ENCODE peak calls at places on chromosomes 13 and 19, in six cellular contexts. N is H1, S is breast epithelium, C is HL-60, Z is GM12892, H is upper lobe of left lung. U is an unnamed sample.

GRCh38 chr13:31204592-31204991 is 4.8 kb downstream of the B3GLCT start:
- DNase-seq in C (no peak), H (no peak), Z (no peak), N (no peak), S (no peak), U (no peak)

GRCh38 chr13:49731766-49732165 is 40.5 kb upstream of the EBPL start:
- DNase-seq in C (no peak), H (no peak), N (no peak), S (no peak), Z (no peak), U (no peak)

GRCh38 chr13:95317037-95317989 is 16.1 kb upstream of the ABCC4 start:
- DNase-seq in Z (no peak), H (peak; percentile 38), N (no peak), C (no peak), S (no peak), U (no peak)

GRCh38 chr19:46713781-46714522 is 3.0 kb downstream of the PRKD2 start:
- DNase-seq in N (no peak), H (peak; percentile 97), Z (peak; percentile 81), S (peak; percentile 96), C (peak; percentile 36), U (peak; percentile 96)

GRCh38 chr13:95115525-95115924 is 185.7 kb downstream of the ABCC4 start:
- DNase-seq in H (peak; percentile 73), S (no peak), N (no peak), C (no peak), Z (no peak), U (no peak)

GRCh38 chr19:6233827-6234511 is 45.8 kb downstream of the MLLT1 start:
- DNase-seq in Z (no peak), C (peak; percentile 91), H (peak; percentile 95), S (no peak), N (no peak), U (no peak)

GRCh38 chr13:96781141-96781540 is 213.1 kb downstream of the OXGR1 start:
- DNase-seq in Z (no peak), N (no peak), H (no peak), C (no peak), S (no peak), U (no peak)

GRCh38 chr19:4525563-4526002 is 7.3 kb upstream of the PLIN4 start:
- DNase-seq in H (no peak), Z (no peak), S (no peak), N (no peak), C (no peak), U (no peak)

GRCh38 chr13:108915634-108916497 is 286.5 kb downstream of the MYO16 start:
- DNase-seq in H (peak; percentile 94), C (peak; percentile 92), N (peak; percentile 25), Z (no peak), S (peak; percentile 81), U (peak; percentile 98)

GRCh38 chr19:53519431-53519830 is 18.5 kb upstream of the ZNF331 start:
- DNase-seq in H (peak; percentile 48), C (no peak), S (no peak), N (no peak), Z (no peak), U (peak; percentile 73)

GRCh38 chr19:47106819-47107200 is 6.8 kb downstream of the ZC3H4 start:
- DNase-seq in H (no peak), Z (no peak), S (no peak), N (no peak), C (no peak), U (no peak)

GRCh38 chr13:101308247-101309013 is 107.9 kb downstream of the NALCN start:
- DNase-seq in N (no peak), S (no peak), C (no peak), Z (no peak), H (no peak), U (no peak)

GRCh38 chr19:5050016-5050656 is 81.2 kb downstream of the KDM4B start:
- DNase-seq in C (no peak), N (no peak), H (no peak), Z (no peak), S (no peak), U (no peak)

GRCh38 chr13:28597641-28598040 is 61.3 kb upstream of the POMP start:
- DNase-seq in H (no peak), Z (no peak), C (no peak), S (no peak), N (no peak), U (no peak)

GRCh38 chr13:44969858-44970484 is 19.3 kb downstream of the NUFIP1 start:
- DNase-seq in C (peak; percentile 11), H (no peak), N (no peak), Z (no peak), S (no peak), U (no peak)

GRCh38 chr13:100721885-100722512 is 47.4 kb upstream of the TMTC4 start:
- DNase-seq in C (peak; percentile 61), Z (peak; percentile 10), H (peak; percentile 30), S (no peak), N (no peak), U (no peak)

GRCh38 chr13:110457361-110457760 is 104.2 kb downstream of the RAB20 start:
- DNase-seq in S (no peak), N (no peak), C (no peak), Z (no peak), H (no peak), U (peak; percentile 59)
- TF ChIP-seq POLR2AphosphoS5 in S (no peak), N (no peak), C (no peak), Z (no peak), H (no peak), U (no peak)

DNA sequence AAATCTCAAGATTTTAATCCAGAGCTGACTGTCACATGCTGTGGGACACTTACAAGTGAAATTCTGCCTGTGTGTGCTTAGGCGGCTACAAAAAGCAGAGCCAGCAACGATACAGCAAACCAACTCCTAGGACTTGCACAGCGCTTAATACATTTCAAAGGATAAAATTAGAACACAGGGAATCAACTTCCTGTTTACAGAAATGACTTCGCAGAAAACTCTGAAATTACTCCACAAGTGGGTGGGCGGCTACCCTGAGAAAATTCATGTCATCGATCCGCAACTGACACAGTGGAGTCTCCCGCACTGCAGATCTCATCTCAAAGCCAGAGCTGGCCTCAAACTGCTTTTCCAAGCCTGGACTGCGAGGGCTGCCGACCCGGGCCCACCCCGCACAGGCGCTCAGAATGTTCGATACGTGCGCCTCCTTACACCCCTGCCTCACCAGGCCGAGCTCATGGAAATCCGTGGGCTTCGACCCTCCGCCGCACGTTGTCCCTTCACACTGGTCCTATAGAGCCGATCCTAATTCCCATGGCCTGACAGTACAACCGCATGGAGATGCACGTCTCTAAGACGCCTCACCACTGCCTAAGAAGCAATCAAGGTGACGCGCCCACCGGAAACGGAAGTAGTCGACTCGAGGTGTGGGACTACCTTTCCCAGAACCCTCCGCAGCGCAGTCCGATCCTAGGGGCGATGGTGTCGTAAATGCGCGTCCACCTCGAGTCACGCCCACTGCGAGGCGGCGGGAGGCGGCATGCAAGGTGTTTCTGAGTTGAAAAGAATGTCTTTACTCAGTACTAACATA is at the start of gene ZNF229:
- DNase-seq in Z (no peak), H (peak; percentile 65), N (peak; percentile 86), C (peak; percentile 98), S (peak; percentile 78), U (peak; percentile 92)
- TF ChIP-seq POLR2AphosphoS5 in Z (no peak), H (no peak), N (peak; percentile 29), C (peak; percentile 82), S (no peak), U (peak; percentile 66)

GRCh38 chr19:3216874-3217273 is 7.6 kb upstream of the CELF5 start:
- DNase-seq in C (no peak), Z (no peak), S (no peak), N (no peak), H (no peak), U (no peak)
- TF ChIP-seq POLR2AphosphoS5 in C (no peak), Z (no peak), S (no peak), N (no peak), H (no peak), U (no peak)

GRCh38 chr19:11127905-11128304 is 27.7 kb downstream of the SPC24 start:
- DNase-seq in S (no peak), H (no peak), Z (no peak), C (no peak), N (no peak), U (no peak)

GRCh38 chr19:11131471-11131870 is 24.1 kb downstream of the SPC24 start:
- DNase-seq in H (no peak), N (no peak), C (no peak), Z (no peak), S (no peak), U (no peak)

GRCh38 chr19:11123076-11123567 is 32.5 kb downstream of the SPC24 start:
- DNase-seq in S (no peak), C (no peak), H (no peak), N (no peak), Z (no peak), U (no peak)

GRCh38 chr19:11130824-11131455 is 24.6 kb downstream of the SPC24 start:
- DNase-seq in N (no peak), H (peak; percentile 74), S (peak; percentile 75), C (peak; percentile 79), Z (peak; percentile 76), U (peak; percentile 94)

GRCh38 chr19:11125994-11126685 is 29.4 kb downstream of the SPC24 start:
- DNase-seq in Z (no peak), C (peak; percentile 71), H (peak; percentile 76), N (no peak), S (peak; percentile 86), U (peak; percentile 94)
- TF ChIP-seq POLR2AphosphoS5 in Z (no peak), C (no peak), H (peak; percentile 9), N (no peak), S (peak; percentile 19), U (peak; percentile 69)

GRCh38 chr19:939922-940321 is 14.1 kb downstream of the ARID3A start:
- DNase-seq in Z (no peak), S (no peak), N (no peak), H (no peak), C (no peak), U (no peak)

GRCh38 chr19:940591-941291 is 14.9 kb downstream of the ARID3A start:
- DNase-seq in H (peak; percentile 87), C (no peak), S (peak; percentile 42), N (no peak), Z (no peak), U (peak; percentile 87)

GRCh38 chr19:941292-942132 is 15.7 kb downstream of the ARID3A start:
- DNase-seq in H (no peak), C (no peak), N (no peak), S (no peak), Z (no peak), U (no peak)

GRCh38 chr19:938233-938923 is 12.5 kb downstream of the ARID3A start:
- DNase-seq in Z (no peak), C (no peak), S (no peak), N (no peak), H (no peak), U (no peak)

DNA sequence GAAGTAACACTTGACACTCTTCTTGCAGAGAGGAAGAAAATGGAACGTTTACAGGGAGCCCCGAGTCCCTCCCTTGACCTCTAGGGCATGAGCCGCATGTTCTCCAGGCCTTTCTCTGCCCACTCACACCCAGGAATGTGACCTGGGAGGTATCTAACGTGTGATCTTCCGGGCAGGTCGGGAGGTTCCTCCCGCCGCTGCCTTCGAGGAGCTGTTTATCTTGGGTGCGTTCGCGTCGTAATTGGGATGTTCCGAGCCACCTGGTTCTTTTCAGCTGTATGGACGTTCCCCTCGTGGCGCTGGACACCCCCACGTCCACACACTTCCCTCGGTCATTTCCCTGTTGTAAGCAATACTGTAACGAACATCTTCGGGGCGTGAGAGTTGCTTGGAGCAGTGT is 13.6 kb downstream of the ARID3A start:
- DNase-seq in N (no peak), C (no peak), H (no peak), Z (no peak), S (no peak), U (no peak)
- TF ChIP-seq POLR2AphosphoS5 in N (no peak), C (no peak), H (no peak), Z (no peak), S (no peak), U (no peak)

U was measured in sigmoid colon.